ENCODE peak calls at places on chromosomes 7 and 10, in four cellular contexts. M is H1, C is astrocyte, X is neural progenitor cell. A is an unnamed sample.

GRCh38 chr7:128909605-128910568 is 622 bp downstream of the KCP start:
- DNase-seq in M (no peak), C (peak; percentile 25), X (peak; percentile 70), A (peak; percentile 63)

GRCh38 chr10:124076334-124076733 is 17.1 kb downstream of the CHST15 start:
- DNase-seq in M (no peak), C (no peak), X (no peak), A (no peak)

GRCh38 chr10:119370046-119370770 is 162.8 kb downstream of the GRK5 start:
- DNase-seq in M (no peak), C (peak; percentile 59), X (no peak), A (peak; percentile 50)

GRCh38 chr10:45438457-45439090 is 64.6 kb downstream of the ALOX5 start:
- DNase-seq in M (no peak), C (no peak), X (no peak), A (no peak)

GRCh38 chr7:90648107-90648506 is 52.0 kb downstream of the CDK14 start:
- DNase-seq in M (no peak), C (no peak), X (no peak), A (no peak)

GRCh38 chr7:79096361-79096805 is 357.1 kb downstream of the MAGI2 start:
- DNase-seq in M (no peak), C (peak; percentile 29), X (no peak), A (no peak)

GRCh38 chr10:69004821-69005220 is 16.2 kb downstream of the KIFBP start:
- DNase-seq in M (no peak), C (peak; percentile 28), X (peak; percentile 13), A (peak; percentile 25)

GRCh38 chr7:140689199-140690152 is 7.0 kb upstream of the NDUFB2 start:
- DNase-seq in M (no peak), C (no peak), X (no peak), A (no peak)

GRCh38 chr10:88983206-88983605 is 7.4 kb upstream of the FAS start:
- DNase-seq in M (no peak), C (peak; percentile 27), X (no peak), A (no peak)

GRCh38 chr7:140639366-140640053 is 1.1 kb downstream of the DENND2A start:
- DNase-seq in M (no peak), C (peak; percentile 95), X (peak; percentile 49), A (peak; percentile 63)

GRCh38 chr7:47460251-47460989 is 121.5 kb downstream of the TNS3 start:
- DNase-seq in M (no peak), C (no peak), X (no peak), A (peak; percentile 71)
- H2AFZ ChIP-seq in M (no peak overlapping the region), C (no peak overlapping the region), X (no peak overlapping the region), A (no peak overlapping the region)

GRCh38 chr7:65967361-65968155 is 14.5 kb downstream of the GUSB start:
- DNase-seq in M (no peak), C (no peak), X (no peak), A (no peak)
- H3K36me3 ChIP-seq in M (peaks cover 65% of the 10 kb centered on the region), C (peaks cover 28% of the 10 kb centered on the region), X (no peaks in the 10 kb centered on the region), A (no peaks in the 10 kb centered on the region)

GRCh38 chr7:22380333-22380732 is 23.4 kb upstream of the RAPGEF5 start:
- DNase-seq in M (no peak), C (no peak), X (no peak), A (no peak)

GRCh38 chr7:22377690-22378089 is 20.7 kb upstream of the RAPGEF5 start:
- DNase-seq in M (no peak), C (no peak), X (no peak), A (no peak)

GRCh38 chr7:22373911-22374310 is 17.0 kb upstream of the RAPGEF5 start:
- DNase-seq in M (no peak), C (no peak), X (no peak), A (no peak)

GRCh38 chr7:22375359-22376048 is 18.6 kb upstream of the RAPGEF5 start:
- DNase-seq in M (no peak), C (no peak), X (no peak), A (no peak)

GRCh38 chr7:22378199-22378961 is 21.4 kb upstream of the RAPGEF5 start:
- DNase-seq in M (no peak), C (no peak), X (no peak), A (peak; percentile 52)
- H2AFZ ChIP-seq in M (no peak overlapping the region), C (no peak overlapping the region), X (no peak overlapping the region), A (no peak overlapping the region)

GRCh38 chr10:5751854-5752253 is 61.4 kb downstream of the GDI2 start:
- DNase-seq in M (no peak), C (no peak), X (peak; percentile 64), A (no peak)
- H3K36me3 ChIP-seq in M (peaks cover 19% of the 10 kb centered on the region), C (peaks cover 29% of the 10 kb centered on the region), X (no peaks in the 10 kb centered on the region), A (no peaks in the 10 kb centered on the region)

DNA sequence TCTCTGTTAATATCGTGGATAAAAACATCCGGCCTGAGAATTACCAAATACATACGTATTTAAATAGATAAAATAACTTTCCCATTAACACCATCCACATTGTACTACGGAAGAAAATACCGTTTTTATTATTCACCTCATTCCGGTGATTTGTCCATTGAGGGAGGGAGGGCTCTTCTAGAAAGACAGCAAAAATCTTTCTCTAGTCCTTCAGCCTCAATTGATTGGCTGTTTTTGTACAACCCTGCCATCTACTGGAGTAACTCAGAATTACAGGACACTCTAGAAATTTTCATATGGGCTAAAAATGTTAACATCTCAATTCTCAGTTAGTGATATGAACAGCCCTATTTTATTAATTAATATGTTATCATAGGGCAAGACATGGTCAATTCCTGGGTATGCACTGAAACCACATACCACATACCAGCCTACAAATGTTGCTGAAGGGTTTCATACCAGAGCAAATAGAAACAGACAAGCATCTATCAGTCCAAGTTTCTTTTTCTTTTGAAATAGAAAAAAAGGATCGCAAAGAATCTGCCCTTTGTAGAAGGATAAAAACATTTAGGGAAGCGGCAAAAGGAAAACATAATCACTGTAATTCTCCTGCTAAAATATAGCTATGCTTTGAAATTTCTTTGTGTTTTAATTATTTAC is 55.8 kb upstream of the CDCA7L start:
- DNase-seq in M (no peak), C (peak; percentile 80), X (peak; percentile 51), A (peak; percentile 58)
- H2AFZ ChIP-seq in M (no peak overlapping the region), C (peak overlapping the region; percentile 50), X (peak overlapping the region; percentile 11), A (no peak overlapping the region)

DNA sequence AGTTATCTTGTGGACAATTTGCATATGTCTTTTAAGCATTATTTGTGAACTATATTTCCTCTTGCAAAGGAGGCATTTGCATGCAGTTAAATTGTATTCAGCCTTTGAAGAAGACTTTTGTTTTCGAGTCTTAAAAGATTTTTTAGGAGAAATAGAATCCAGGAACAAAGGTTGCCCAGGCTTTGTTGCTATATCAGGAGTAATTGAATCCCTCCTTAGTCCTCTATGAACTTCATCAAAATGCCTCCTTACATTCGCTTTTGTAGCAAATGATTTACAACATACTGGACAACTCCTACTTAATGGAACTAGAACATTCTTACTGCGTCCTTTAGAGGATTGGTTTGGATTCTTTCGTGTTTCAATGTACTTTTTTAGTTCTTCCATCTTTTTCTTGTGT is 18.3 kb downstream of the ZNF800 start:
- DNase-seq in M (no peak), C (no peak), X (no peak), A (no peak)
- H3K36me3 ChIP-seq in M (no peaks in the 10 kb centered on the region), C (peaks cover 22% of the 10 kb centered on the region), X (no peaks in the 10 kb centered on the region), A (no peaks in the 10 kb centered on the region)

DNA sequence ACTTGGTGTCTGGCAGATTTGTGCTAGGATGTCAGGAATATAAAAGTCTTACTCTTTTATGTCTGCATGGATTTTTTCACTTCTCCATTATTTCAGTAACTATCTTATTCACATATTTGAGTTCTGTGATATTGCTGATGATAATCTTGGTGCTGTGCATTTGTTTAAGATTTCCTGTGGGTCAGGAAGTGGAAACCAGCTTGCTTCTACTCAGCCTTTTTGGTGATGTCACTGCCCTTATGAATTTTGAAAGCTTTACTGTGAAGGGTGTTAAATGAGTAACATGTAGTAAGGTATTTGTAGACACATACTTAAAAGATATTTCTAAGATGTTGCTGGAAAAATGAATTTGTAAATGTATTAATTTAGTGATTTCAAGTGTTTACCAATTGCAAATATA is 69.5 kb upstream of the VOPP1 start:
- DNase-seq in M (no peak), C (no peak), X (no peak), A (no peak)
- H2AFZ ChIP-seq in M (no peak overlapping the region), C (no peak overlapping the region), X (no peak overlapping the region), A (no peak overlapping the region)

DNA sequence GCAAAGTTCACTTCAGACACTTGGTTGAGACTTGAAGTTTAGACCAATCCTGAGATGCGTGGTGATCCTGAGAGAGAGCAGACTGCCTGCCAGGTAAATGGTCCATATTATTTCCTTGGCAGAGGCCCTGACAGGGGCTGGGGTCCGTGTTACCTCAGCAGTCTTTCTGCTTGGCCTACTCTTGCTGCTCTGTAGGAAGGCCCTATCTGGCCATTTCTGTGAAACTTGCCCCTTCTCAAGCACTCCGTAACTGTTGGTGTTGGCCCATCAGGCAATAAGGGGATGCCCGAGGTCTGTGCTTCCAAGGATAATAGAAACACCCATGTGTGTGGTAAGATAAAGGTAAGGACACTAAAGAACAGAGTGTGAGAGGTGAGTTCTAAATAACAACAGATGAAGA is 20.0 kb downstream of the LOXL4 start:
- DNase-seq in M (no peak), C (no peak), X (no peak), A (no peak)
- H3K36me3 ChIP-seq in M (peaks cover 15% of the 10 kb centered on the region), C (peaks cover 16% of the 10 kb centered on the region), X (no peaks in the 10 kb centered on the region), A (no peaks in the 10 kb centered on the region)

GRCh38 chr10:120942806-120943413 is 91.7 kb downstream of the WDR11 start:
- DNase-seq in M (peak; percentile 81), C (peak; percentile 34), X (peak; percentile 87), A (peak; percentile 88)
- H2AFZ ChIP-seq in M (peak overlapping the region; percentile 99), C (peak overlapping the region; percentile 95), X (peak overlapping the region; percentile 67), A (no peak overlapping the region)

DNA sequence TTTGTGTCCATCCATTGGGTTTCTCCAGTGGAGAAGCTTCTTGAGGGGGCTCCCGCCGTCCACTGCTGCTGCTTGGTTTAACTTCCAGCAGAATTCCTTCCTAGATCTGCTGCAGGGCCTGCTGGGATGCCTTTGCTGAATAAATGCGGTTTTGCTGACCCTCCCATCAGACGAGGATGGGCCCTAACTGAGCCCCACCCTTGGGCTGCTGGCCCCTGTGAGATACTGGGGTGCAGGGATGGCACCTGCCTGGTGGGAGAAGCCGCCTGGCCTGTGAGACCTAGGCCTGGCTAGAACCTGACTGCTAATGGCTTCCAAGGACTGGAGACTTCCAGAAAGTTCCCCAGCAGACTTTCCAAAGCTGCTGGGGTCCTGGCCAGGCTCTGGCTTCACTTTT is 43.8 kb downstream of the ZNF467 start:
- DNase-seq in M (no peak), C (no peak), X (no peak), A (no peak)
- H3K36me3 ChIP-seq in M (peaks cover 8% of the 10 kb centered on the region), C (peaks cover 6% of the 10 kb centered on the region), X (no peaks in the 10 kb centered on the region), A (no peaks in the 10 kb centered on the region)

A was measured in hepatocyte.